ENCODE peak calls at places on chromosomes 2 and 18, in five cellular contexts. S is GM20000, W is GM12865, Z is fibroblast of gingiva, N is neural crest cell. I is an unnamed sample.

GRCh38 chr2:46683541-46683940 is 204.2 kb downstream of the TMEM247 start:
- DNase-seq in S (no peak), W (no peak), Z (no peak), N (no peak), I (no peak)

GRCh38 chr2:71928734-71929481 is 218.8 kb downstream of the CYP26B1 start:
- DNase-seq in S (no peak), W (no peak), Z (no peak), N (peak; percentile 0), I (no peak)

GRCh38 chr2:211468217-211468616 is 911.8 kb downstream of the CPS1 start:
- DNase-seq in S (no peak), W (no peak), Z (no peak), N (no peak), I (no peak)

GRCh38 chr2:209044307-209044706 is 379.5 kb upstream of the MAP2 start:
- DNase-seq in S (no peak), W (no peak), Z (no peak), N (no peak), I (no peak)

GRCh38 chr2:224837558-224837957 is 121.4 kb upstream of the CCDC195 start:
- DNase-seq in S (no peak), W (no peak), Z (peak; percentile 47), N (no peak), I (peak; percentile 88)

GRCh38 chr2:17636989-17637906 is 96.8 kb downstream of the VSNL1 start:
- DNase-seq in S (no peak), W (no peak), Z (no peak), N (no peak), I (no peak)

GRCh38 chr2:75157435-75157834 is 41.9 kb downstream of the TACR1 start:
- DNase-seq in S (peak; percentile 51), W (no peak), Z (peak; percentile 5), N (no peak), I (peak; percentile 23)

GRCh38 chr18:9643549-9643948 is 29.2 kb upstream of the PPP4R1 start:
- DNase-seq in S (no peak), W (no peak), Z (peak; percentile 98), N (no peak), I (peak; percentile 98)

GRCh38 chr2:235611756-235612155 is 117.9 kb downstream of the AGAP1 start:
- DNase-seq in S (no peak), W (no peak), Z (no peak), N (no peak), I (no peak)

GRCh38 chr2:191318729-191319078 is 73.5 kb downstream of the MYO1B start:
- DNase-seq in S (no peak), W (no peak), Z (peak; percentile 67), N (no peak), I (peak; percentile 67)

GRCh38 chr2:159933727-159934049 is 128.7 kb downstream of the PLA2R1 start:
- DNase-seq in S (peak; percentile 7), W (peak; percentile 80), Z (peak; percentile 45), N (no peak), I (peak; percentile 24)